ENCODE peak calls at places on chromosomes 1 and 21, in four cellular contexts. E is neuronal stem cell, M is MG63, W is left ventricle myocardium inferior. I is an unnamed sample.
A peak's percentile ranks its signal among the peaks of the same experiment; 100 is the strongest.

GRCh38 chr1:192516776-192517297 is 58.7 kb upstream of the RGS1 start:
- DNase-seq in E (no peak), M (no peak), W (no peak), I (no peak)

GRCh38 chr1:147826259-147826658 is 65.9 kb upstream of the GJA5 start:
- DNase-seq in E (no peak), M (no peak), W (no peak), I (no peak)

GRCh38 chr1:182698977-182699672 is 14.7 kb upstream of the RGS8 start:
- DNase-seq in E (no peak), M (no peak), W (peak; percentile 35), I (no peak)

GRCh38 chr1:205914730-205915129 is 28.5 kb downstream of the SLC26A9 start:
- DNase-seq in E (no peak), M (no peak), W (peak; percentile 44), I (no peak)

GRCh38 chr1:66589326-66589725 is 55.4 kb downstream of the SGIP1 start:
- DNase-seq in E (no peak), M (no peak), W (no peak), I (no peak)

GRCh38 chr1:37673920-37674319 is 18.4 kb upstream of the CDCA8 start:
- DNase-seq in E (no peak), M (no peak), W (no peak), I (no peak)

GRCh38 chr21:19122371-19122770 is 718.8 kb upstream of the TMPRSS15 start:
- DNase-seq in E (no peak), M (no peak), W (no peak), I (no peak)

GRCh38 chr1:168709407-168709891 is 19.6 kb downstream of the DPT start:
- DNase-seq in E (no peak), M (peak; percentile 79), W (no peak), I (no peak)

GRCh38 chr1:916173-917075 is 7.3 kb upstream of the SAMD11 start:
- DNase-seq in E (no peak), M (no peak), W (peak; percentile 19), I (peak; percentile 63)

GRCh38 chr21:33384851-33385331 is 18.3 kb upstream of the IFNGR2 start:
- DNase-seq in E (no peak), M (no peak), W (no peak), I (no peak)

GRCh38 chr1:23456226-23456625 is 27.8 kb downstream of the ASAP3 start:
- DNase-seq in E (no peak), M (peak; percentile 76), W (no peak), I (no peak)

GRCh38 chr1:156816561-156817328 is at the start of gene SH2D2A:
- DNase-seq in E (no peak), M (no peak), W (no peak), I (peak; percentile 73)

GRCh38 chr1:172874950-172875349 is 175.8 kb downstream of the TNFSF18 start:
- DNase-seq in E (no peak), M (no peak), W (no peak), I (no peak)

GRCh38 chr1:43991200-43991475 is 261 bp upstream of the CCDC24 start:
- DNase-seq in E (no peak), M (no peak), W (no peak), I (no peak)

GRCh38 chr1:213300433-213300832 is 249.4 kb downstream of the RPS6KC1 start:
- DNase-seq in E (no peak), M (no peak), W (no peak), I (no peak)

GRCh38 chr21:37800496-37801061 is 115.7 kb downstream of the KCNJ6 start:
- DNase-seq in E (no peak), M (no peak), W (no peak), I (no peak)

GRCh38 chr1:174726880-174727585 is 272.7 kb upstream of the CACYBP start:
- DNase-seq in E (no peak), M (no peak), W (no peak), I (no peak)

GRCh38 chr1:56526571-56527174 is 52.7 kb downstream of the PLPP3 start:
- DNase-seq in E (no peak), M (no peak), W (no peak), I (no peak)

GRCh38 chr1:154595621-154596020 is 12.4 kb downstream of the ADAR start:
- DNase-seq in E (no peak), M (peak; percentile 18), W (no peak), I (no peak)

GRCh38 chr1:67889940-67890567 is 56.8 kb upstream of the GNG12 start:
- DNase-seq in E (no peak), M (peak; percentile 80), W (no peak), I (no peak)

GRCh38 chr1:110523011-110523410 is 4.0 kb upstream of the KCNA10 start:
- DNase-seq in E (no peak), M (no peak), W (no peak), I (peak; percentile 80)

GRCh38 chr1:225004396-225004795 is 74.9 kb downstream of the DNAH14 start:
- DNase-seq in E (no peak), M (no peak), W (no peak), I (no peak)

GRCh38 chr1:209879539-209879938 is 51.8 kb downstream of the UTP25 start:
- DNase-seq in E (no peak), M (peak; percentile 62), W (no peak), I (no peak)

GRCh38 chr21:39180429-39181019 is 2.7 kb downstream of the PSMG1 start:
- DNase-seq in E (no peak), M (no peak), W (no peak), I (no peak)

GRCh38 chr1:79638382-79638781 is 631.9 kb upstream of the ADGRL4 start:
- DNase-seq in E (no peak), M (no peak), W (no peak), I (no peak)

GRCh38 chr1:114610546-114611245 is 29.3 kb upstream of the BCAS2 start:
- DNase-seq in E (no peak), M (peak; percentile 27), W (no peak), I (no peak)

GRCh38 chr1:226029093-226029496 is 30.0 kb upstream of the SDE2 start:
- DNase-seq in E (no peak), M (no peak), W (no peak), I (no peak)

GRCh38 chr1:17611991-17612390 is 72.5 kb downstream of the ARHGEF10L start:
- DNase-seq in E (no peak), M (no peak), W (no peak), I (no peak)

GRCh38 chr21:44043613-44044012 is 31.5 kb downstream of the TRAPPC10 start:
- DNase-seq in E (no peak), M (no peak), W (no peak), I (no peak)

GRCh38 chr1:204829133-204829532 is 41.5 kb upstream of the NFASC start:
- DNase-seq in E (no peak), M (peak; percentile 4), W (no peak), I (no peak)

GRCh38 chr1:15627343-15627988 is 10.2 kb downstream of the DDI2 start:
- DNase-seq in E (no peak), M (no peak), W (no peak), I (no peak)

GRCh38 chr1:173473599-173474011 is 3.5 kb upstream of the PRDX6 start:
- DNase-seq in E (no peak), M (peak; percentile 25), W (no peak), I (no peak)

GRCh38 chr1:50420283-50420682 is 3.0 kb downstream of the DMRTA2 start:
- DNase-seq in E (no peak), M (no peak), W (no peak), I (no peak)

GRCh38 chr1:230600111-230601000 is 41.9 kb upstream of the COG2 start:
- DNase-seq in E (no peak), M (no peak), W (no peak), I (no peak)

GRCh38 chr1:93585059-93585966 is 96.3 kb downstream of the BCAR3 start:
- DNase-seq in E (no peak), M (no peak), W (peak; percentile 93), I (peak; percentile 97)
- H3K4me3 ChIP-seq in E (no peak overlapping the region), M (no peak overlapping the region), W (peak overlapping the region; percentile 49), I (peak overlapping the region; percentile 32)

GRCh38 chr1:21758614-21759013 is 24.3 kb downstream of the USP48 start:
- DNase-seq in E (no peak), M (no peak), W (no peak), I (no peak)
- H3K27me3 ChIP-seq in E (no peaks in the 10 kb centered on the region), M (no peaks in the 10 kb centered on the region), W (no peaks in the 10 kb centered on the region), I (no peaks in the 10 kb centered on the region)

GRCh38 chr1:155694167-155694566 is 5.3 kb downstream of the DAP3 start:
- DNase-seq in E (no peak), M (no peak), W (no peak), I (no peak)
- H3K9me3 ChIP-seq in E (peaks cover 44% of the 10 kb centered on the region), M (peaks cover 38% of the 10 kb centered on the region), W (peaks cover 7% of the 10 kb centered on the region), I (no peaks in the 10 kb centered on the region)

DNA sequence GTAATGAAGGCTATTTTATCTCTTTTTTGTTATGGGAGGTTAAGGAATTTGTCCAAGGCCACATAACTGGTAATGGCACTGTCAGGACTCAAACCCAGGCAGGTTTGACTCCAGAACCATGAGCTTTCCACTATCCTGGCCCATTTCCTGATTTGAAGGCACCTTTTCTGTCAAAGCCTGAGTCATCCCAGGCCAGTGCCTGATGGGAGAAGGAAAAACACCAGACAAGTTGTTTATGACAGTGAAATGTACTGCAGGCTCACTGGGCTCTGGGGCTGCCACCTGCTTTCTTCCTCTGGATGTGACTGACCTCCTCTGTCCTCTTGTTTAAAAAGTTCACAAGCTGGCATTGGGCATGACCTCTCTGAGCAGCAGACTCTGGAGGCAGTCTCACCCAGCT is 71.8 kb upstream of the SPATA6 start:
- DNase-seq in E (no peak), M (no peak), W (no peak), I (no peak)
- H3K4me3 ChIP-seq in E (no peak overlapping the region), M (no peak overlapping the region), W (no peak overlapping the region), I (no peak overlapping the region)